ENCODE peak calls at places on chromosome 22, in four cellular contexts. L is K562, G is HL-60, H is GM12878. E is an unnamed sample.

GRCh38 chr22:45201678-45202332 is 38.1 kb downstream of the NUP50 start:
- DNase-seq in L (no peak), G (no peak), H (no peak), E (no peak)

GRCh38 chr22:26777402-26777801 is 120.0 kb downstream of the MIAT start:
- DNase-seq in L (peak), G (no peak), H (no peak), E (no peak)

GRCh38 chr22:29359469-29359868 is 28.9 kb downstream of the AP1B1 start:
- DNase-seq in L (peak), G (no peak), H (no peak), E (no peak)

GRCh38 chr22:44586337-44586990 is 88.4 kb upstream of the RTL6 start:
- DNase-seq in L (no peak), G (no peak), H (no peak), E (no peak)

GRCh38 chr22:50730013-50730891 is 7.8 kb upstream of the ACR start:
- DNase-seq in L (no peak), G (no peak), H (no peak), E (no peak)

GRCh38 chr22:38114484-38115398 is 4.3 kb upstream of the BAIAP2L2 start:
- DNase-seq in L (peak), G (peak), H (no peak), E (peak)

GRCh38 chr22:18077639-18078328 is at the start of gene PEX26:
- DNase-seq in L (peak), G (peak), H (peak), E (peak)

GRCh38 chr22:29520851-29521250 is 32.7 kb downstream of the THOC5 start:
- DNase-seq in L (peak), G (no peak), H (no peak), E (no peak)

GRCh38 chr22:30344447-30345200 is 12.1 kb downstream of the SF3A1 start:
- DNase-seq in L (no peak), G (no peak), H (no peak), E (no peak)

GRCh38 chr22:24106385-24107381 is 74.6 kb upstream of the SUSD2 start:
- DNase-seq in L (no peak), G (no peak), H (peak), E (peak)

GRCh38 chr22:41021039-41021654 is 70.0 kb downstream of the RBX1 start:
- DNase-seq in L (no peak), G (no peak), H (no peak), E (no peak)

GRCh38 chr22:49270595-49271368 is 556.9 kb downstream of the BRD1 start:
- DNase-seq in L (no peak), G (no peak), H (no peak), E (no peak)

GRCh38 chr22:27331526-27332281 is 469.9 kb downstream of the MN1 start:
- DNase-seq in L (no peak), G (no peak), H (no peak), E (no peak)

GRCh38 chr22:48663297-48663696 is 1164.4 kb downstream of the BRD1 start:
- DNase-seq in L (peak), G (peak), H (no peak), E (no peak)

DNA sequence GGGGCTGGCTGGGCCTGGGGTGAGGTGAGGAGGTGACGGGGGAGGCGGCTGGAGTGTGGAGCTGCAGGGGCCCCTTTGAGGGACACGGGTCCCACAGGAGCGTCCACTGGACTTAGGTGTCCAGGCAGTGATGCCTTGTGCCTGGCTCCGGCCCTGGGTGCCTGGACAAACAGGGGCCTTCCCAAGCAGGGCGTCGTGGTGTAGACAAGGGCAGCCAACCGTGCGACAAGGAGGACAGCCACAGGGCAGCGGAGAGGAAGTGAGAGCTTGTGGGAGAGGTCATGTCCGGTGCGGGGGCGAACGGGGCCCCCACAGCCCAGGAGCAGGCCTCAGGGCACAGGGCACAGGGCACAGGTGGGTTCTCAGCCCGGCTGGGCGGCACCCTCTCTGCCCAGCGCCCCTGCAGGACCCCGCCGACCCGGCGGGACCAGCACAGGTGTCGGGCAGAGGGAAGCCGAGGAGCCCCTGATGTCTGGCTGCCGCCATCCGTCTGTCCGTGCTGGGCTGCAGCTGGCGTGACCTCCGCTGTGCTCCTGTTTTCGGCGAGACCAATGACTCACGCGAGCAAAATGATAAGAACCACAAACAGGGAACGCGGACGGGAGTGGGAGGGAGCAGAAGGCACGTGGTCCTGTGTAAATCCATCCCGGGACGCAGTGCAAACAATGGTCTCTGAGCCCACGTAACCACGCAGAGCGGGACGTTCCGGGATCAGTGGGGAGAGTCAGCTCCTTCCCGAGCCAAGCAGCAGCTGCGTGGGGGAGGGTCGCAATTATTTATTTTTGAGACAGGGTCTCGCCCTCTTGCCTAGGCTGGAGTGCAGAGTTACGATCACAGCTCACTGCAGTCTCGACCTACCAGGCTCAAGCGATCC is 49.1 kb upstream of the A4GALT start:
- DNase-seq in L (peak), G (peak), H (peak), E (peak)
- TF ChIP-seq SPI1 in L (peak), G (peak), H (peak), E (peak)

GRCh38 chr22:43147821-43148220 is 3.5 kb upstream of the TSPO start:
- DNase-seq in L (no peak), G (no peak), H (no peak), E (no peak)

GRCh38 chr22:43144949-43145348 is 1.8 kb upstream of the MCAT start:
- DNase-seq in L (no peak), G (no peak), H (no peak), E (no peak)

GRCh38 chr22:43148581-43148980 is 2.8 kb upstream of the TSPO start:
- DNase-seq in L (no peak), G (no peak), H (no peak), E (no peak)

DNA sequence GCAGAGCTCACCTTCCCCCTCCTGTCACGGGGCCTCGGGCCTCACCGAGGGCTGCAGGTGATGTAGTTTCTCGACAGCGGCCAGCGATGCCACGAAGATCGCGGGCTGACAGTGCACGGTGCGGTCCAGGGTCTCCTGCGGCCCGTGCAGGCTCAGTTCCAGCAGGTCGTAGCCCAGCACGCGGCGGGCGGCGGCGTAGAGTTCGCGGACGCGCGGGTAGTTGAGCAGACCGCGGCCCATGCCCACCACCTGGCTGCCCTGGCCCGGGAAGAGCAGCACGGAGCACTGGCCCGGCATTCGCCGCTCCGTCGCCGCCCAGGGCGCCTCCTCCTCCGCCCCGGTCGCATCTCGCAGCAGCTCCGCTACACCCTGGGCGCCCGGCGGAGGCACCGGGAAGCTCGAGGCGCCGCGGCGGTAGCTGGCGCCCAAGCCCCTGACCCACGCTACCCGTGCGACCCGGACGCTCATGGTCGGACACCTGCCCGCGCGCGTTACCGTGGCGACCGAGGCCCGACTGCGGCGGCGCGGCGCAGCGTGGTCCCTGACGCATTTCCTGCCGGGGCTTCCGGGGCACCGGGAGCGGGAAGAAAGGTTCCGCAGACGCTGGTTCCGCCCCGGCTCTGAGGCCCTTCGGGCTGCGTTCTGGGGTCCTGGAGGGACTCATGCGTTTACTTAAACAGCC is at the start of gene MCAT:
- DNase-seq in L (peak), G (peak), H (peak), E (peak)
- TF ChIP-seq POLR2AphosphoS5 in L (no peak), G (peak), H (peak), E (peak)

DNA sequence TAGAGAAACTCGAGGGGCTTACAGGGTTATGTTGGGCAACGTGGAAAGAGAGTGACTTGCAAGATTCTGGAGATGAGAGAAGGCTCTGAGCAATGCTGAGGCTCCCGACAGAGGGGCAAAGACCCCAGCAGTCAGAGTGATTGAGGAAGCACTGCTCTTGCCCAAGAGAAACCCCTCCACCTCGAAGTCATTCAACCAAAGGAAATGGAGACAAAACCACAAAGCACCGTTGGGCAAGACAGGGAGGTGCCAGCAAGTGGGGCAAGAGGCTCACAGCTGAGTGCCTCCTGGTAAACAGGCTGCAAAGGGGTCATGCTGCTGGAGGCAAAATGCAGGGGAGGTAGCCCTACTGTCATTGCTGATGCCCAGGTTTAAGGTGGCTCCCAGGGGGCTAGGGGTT is 17.9 kb upstream of the MYH9 start:
- DNase-seq in L (no peak), G (peak), H (no peak), E (no peak)
- TF ChIP-seq SPI1 in L (no peak), G (peak), H (no peak), E (no peak)

GRCh38 chr22:39311592-39312400 is 7.6 kb downstream of the RPL3 start:
- DNase-seq in L (peak), G (no peak), H (no peak), E (no peak)
- TF ChIP-seq POLR2AphosphoS5 in L (peak), G (peak), H (peak), E (peak)

GRCh38 chr22:46432164-46433068 is 96.9 kb downstream of the TRMU start:
- DNase-seq in L (no peak), G (peak), H (no peak), E (peak)
- TF ChIP-seq SPI1 in L (no peak), G (no peak), H (peak), E (no peak)

GRCh38 chr22:31628969-31629723 is 32.9 kb downstream of the PISD start:
- DNase-seq in L (no peak), G (no peak), H (no peak), E (no peak)

GRCh38 chr22:31631381-31631780 is 30.6 kb downstream of the PISD start:
- DNase-seq in L (no peak), G (no peak), H (no peak), E (no peak)

GRCh38 chr22:31629741-31630184 is 32.3 kb downstream of the PISD start:
- DNase-seq in L (no peak), G (no peak), H (no peak), E (no peak)

GRCh38 chr22:31628362-31628761 is 33.7 kb downstream of the PISD start:
- DNase-seq in L (no peak), G (no peak), H (no peak), E (no peak)

DNA sequence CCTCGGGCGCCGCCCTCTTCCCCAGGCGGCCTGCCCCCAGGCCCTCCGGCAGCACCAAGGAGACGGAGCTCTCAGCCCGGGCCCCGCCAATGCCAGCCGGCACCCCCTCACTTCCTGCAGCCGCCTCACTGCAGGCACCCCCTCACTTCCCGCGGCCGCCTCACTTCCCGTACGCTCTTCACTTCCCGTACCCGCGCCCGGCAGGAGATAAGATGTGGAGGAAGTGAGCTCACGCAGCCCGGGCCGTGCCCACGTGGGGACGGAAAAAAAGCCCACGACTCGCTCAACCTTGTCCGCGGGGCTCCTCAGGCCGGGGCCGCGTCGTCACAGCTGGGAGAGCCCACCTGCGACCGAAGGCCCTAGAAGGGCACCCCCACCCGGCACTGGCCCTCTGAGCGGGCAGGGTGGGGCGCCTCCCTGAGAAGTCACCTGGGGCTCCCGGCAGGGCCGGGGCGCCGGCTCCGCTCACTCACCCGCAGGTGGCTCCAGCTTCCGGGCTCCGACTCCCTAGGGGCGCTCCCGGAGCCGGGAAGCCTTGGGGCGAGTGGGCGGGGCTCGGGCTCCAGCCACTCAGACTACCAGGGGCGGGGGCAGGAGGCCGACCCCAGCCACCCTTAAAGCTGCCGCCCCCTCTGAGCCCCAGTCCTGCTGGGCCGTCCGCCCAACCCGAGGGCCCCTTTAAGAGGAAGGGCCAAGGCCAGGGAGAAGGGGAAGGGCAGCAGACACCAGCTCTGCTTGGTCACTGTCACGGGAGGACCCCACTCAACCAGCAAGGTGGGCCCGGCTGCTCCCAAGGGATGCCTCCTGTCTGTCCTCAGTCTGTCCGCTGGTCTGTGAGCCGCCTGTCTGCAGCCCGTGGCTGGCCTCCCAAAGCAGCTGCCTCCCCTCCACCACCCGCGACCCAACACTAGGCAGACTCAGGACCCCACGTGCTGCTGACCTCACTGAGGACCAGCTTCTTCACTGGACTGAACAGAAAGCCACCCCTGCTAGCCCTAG is 31.4 kb downstream of the PISD start:
- DNase-seq in L (peak), G (peak), H (no peak), E (peak)
- TF ChIP-seq POLR2AphosphoS5 in L (peak), G (peak), H (no peak), E (peak)

DNA sequence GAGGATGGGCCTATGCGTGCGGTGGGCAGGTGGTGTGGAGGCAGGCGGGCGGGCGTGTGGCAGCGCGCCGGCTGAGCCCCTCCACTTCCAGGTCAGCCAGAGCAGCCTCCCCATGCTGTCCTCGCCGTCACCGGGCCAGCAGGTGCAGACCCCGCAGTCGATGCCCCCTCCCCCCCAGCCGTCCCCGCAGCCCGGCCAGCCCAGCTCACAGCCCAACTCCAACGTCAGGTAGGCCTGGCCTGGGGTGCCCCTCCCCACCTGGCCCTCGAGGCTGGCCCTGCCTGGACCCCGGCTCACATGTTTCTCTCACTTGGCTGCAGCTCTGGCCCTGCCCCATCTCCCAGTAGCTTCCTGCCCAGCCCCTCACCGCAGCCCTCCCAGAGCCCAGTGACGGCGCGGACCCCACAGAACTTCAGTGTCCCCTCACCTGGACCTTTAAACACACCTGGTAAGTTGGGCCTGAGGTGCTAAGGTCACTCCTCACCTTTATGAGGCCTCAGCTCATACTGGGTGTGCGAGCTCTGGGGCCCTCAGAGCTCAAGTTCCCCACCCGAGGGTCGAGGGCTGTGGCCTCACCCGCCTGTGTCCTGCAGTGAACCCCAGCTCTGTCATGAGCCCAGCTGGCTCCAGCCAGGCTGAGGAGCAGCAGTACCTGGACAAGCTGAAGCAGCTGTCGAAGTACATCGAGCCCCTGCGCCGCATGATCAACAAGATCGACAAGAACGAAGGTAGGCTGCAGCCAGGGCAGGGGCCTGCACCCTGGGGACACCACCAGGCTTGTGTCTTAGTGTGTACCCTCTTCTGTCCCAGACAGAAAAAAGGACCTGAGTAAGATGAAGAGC is 75.3 kb downstream of the MED15 start:
- DNase-seq in L (no peak), G (no peak), H (no peak), E (no peak)
- TF ChIP-seq SPI1 in L (no peak), G (no peak), H (no peak), E (no peak)

E was measured in GM12891.